ENCODE peak calls at places on chromosome 9, in six cellular contexts. One of them, this sample, is unnamed.

GRCh38 chr9:133583586-133583985 is 25.6 kb downstream of the FAM163B start:
- DNase-seq in K562: no peak
- DNase-seq in HepG2: no peak
- DNase-seq in H1: no peak
- DNase-seq in SK-N-SH: no peak
- DNase-seq in GM12878: no peak
- DNase-seq in this sample: no peak

GRCh38 chr9:87886210-87887150 is 3.8 kb downstream of the SPATA31E1 start:
- DNase-seq in K562: no peak
- DNase-seq in HepG2: no peak
- DNase-seq in H1: no peak
- DNase-seq in SK-N-SH: no peak
- DNase-seq in GM12878: no peak
- DNase-seq in this sample: no peak

GRCh38 chr9:20948703-20949102 is 82.7 kb downstream of the HACD4 start:
- DNase-seq in K562: no peak
- DNase-seq in HepG2: no peak
- DNase-seq in H1: no peak
- DNase-seq in SK-N-SH: no peak
- DNase-seq in GM12878: no peak
- DNase-seq in this sample: no peak

GRCh38 chr9:115115924-115116323 is 2.0 kb downstream of the TNC start:
- DNase-seq in K562: no peak
- DNase-seq in HepG2: no peak
- DNase-seq in H1: no peak
- DNase-seq in SK-N-SH: no peak
- DNase-seq in GM12878: no peak
- DNase-seq in this sample: no peak

GRCh38 chr9:14652729-14653377 is 40.4 kb downstream of the ZDHHC21 start:
- DNase-seq in K562: peak; percentile 25
- DNase-seq in HepG2: peak; percentile 70
- DNase-seq in H1: no peak
- DNase-seq in SK-N-SH: peak; percentile 40
- DNase-seq in GM12878: no peak
- DNase-seq in this sample: no peak

GRCh38 chr9:105441761-105442160 is 6.1 kb upstream of the FSD1L start:
- DNase-seq in K562: no peak
- DNase-seq in HepG2: no peak
- DNase-seq in H1: no peak
- DNase-seq in SK-N-SH: no peak
- DNase-seq in GM12878: no peak
- DNase-seq in this sample: no peak

GRCh38 chr9:77462066-77462465 is 186.1 kb downstream of the GNA14 start:
- DNase-seq in K562: no peak
- DNase-seq in HepG2: no peak
- DNase-seq in H1: no peak
- DNase-seq in SK-N-SH: no peak
- DNase-seq in GM12878: no peak
- DNase-seq in this sample: no peak

GRCh38 chr9:2809692-2810423 is 34.0 kb downstream of the PUM3 start:
- DNase-seq in K562: no peak
- DNase-seq in HepG2: peak; percentile 89
- DNase-seq in H1: no peak
- DNase-seq in SK-N-SH: no peak
- DNase-seq in GM12878: no peak
- DNase-seq in this sample: no peak

GRCh38 chr9:3962467-3962866 is 337.4 kb downstream of the GLIS3 start:
- DNase-seq in K562: no peak
- DNase-seq in HepG2: peak; percentile 80
- DNase-seq in H1: no peak
- DNase-seq in SK-N-SH: no peak
- DNase-seq in GM12878: no peak
- DNase-seq in this sample: no peak

GRCh38 chr9:101421653-101422065 is 13.9 kb downstream of the ALDOB start:
- DNase-seq in K562: no peak
- DNase-seq in HepG2: peak; percentile 98
- DNase-seq in H1: no peak
- DNase-seq in SK-N-SH: no peak
- DNase-seq in GM12878: no peak
- DNase-seq in this sample: no peak

GRCh38 chr9:76751011-76751410 is 13.2 kb upstream of the PCA3 start:
- DNase-seq in K562: no peak
- DNase-seq in HepG2: no peak
- DNase-seq in H1: no peak
- DNase-seq in SK-N-SH: no peak
- DNase-seq in GM12878: no peak
- DNase-seq in this sample: no peak

GRCh38 chr9:69157751-69158466 is 16.2 kb upstream of the TJP2 start:
- DNase-seq in K562: no peak
- DNase-seq in HepG2: no peak
- DNase-seq in H1: no peak
- DNase-seq in SK-N-SH: no peak
- DNase-seq in GM12878: no peak
- DNase-seq in this sample: no peak

GRCh38 chr9:13083973-13084528 is 195.4 kb downstream of the MPDZ start:
- DNase-seq in K562: no peak
- DNase-seq in HepG2: no peak
- DNase-seq in H1: no peak
- DNase-seq in SK-N-SH: no peak
- DNase-seq in GM12878: no peak
- DNase-seq in this sample: no peak

GRCh38 chr9:114889802-114890224 is 40.6 kb downstream of the TNFSF8 start:
- DNase-seq in K562: no peak
- DNase-seq in HepG2: no peak
- DNase-seq in H1: no peak
- DNase-seq in SK-N-SH: no peak
- DNase-seq in GM12878: no peak
- DNase-seq in this sample: no peak

GRCh38 chr9:89687216-89687615 is 82.4 kb downstream of the GADD45G start:
- DNase-seq in K562: no peak
- DNase-seq in HepG2: no peak
- DNase-seq in H1: no peak
- DNase-seq in SK-N-SH: no peak
- DNase-seq in GM12878: no peak
- DNase-seq in this sample: no peak

GRCh38 chr9:114469091-114469853 is 36.0 kb downstream of the WHRN start:
- DNase-seq in K562: no peak
- DNase-seq in HepG2: no peak
- DNase-seq in H1: no peak
- DNase-seq in SK-N-SH: no peak
- DNase-seq in GM12878: no peak
- DNase-seq in this sample: no peak

GRCh38 chr9:125126019-125126746 is 17.1 kb downstream of the SCAI start:
- DNase-seq in K562: peak; percentile 73
- DNase-seq in HepG2: no peak
- DNase-seq in H1: peak; percentile 33
- DNase-seq in SK-N-SH: peak; percentile 56
- DNase-seq in GM12878: peak; percentile 50
- DNase-seq in this sample: peak; percentile 93

GRCh38 chr9:126235350-126235740 is 91.3 kb upstream of the MVB12B start:
- DNase-seq in K562: no peak
- DNase-seq in HepG2: no peak
- DNase-seq in H1: no peak
- DNase-seq in SK-N-SH: peak; percentile 39
- DNase-seq in GM12878: no peak
- DNase-seq in this sample: no peak

DNA sequence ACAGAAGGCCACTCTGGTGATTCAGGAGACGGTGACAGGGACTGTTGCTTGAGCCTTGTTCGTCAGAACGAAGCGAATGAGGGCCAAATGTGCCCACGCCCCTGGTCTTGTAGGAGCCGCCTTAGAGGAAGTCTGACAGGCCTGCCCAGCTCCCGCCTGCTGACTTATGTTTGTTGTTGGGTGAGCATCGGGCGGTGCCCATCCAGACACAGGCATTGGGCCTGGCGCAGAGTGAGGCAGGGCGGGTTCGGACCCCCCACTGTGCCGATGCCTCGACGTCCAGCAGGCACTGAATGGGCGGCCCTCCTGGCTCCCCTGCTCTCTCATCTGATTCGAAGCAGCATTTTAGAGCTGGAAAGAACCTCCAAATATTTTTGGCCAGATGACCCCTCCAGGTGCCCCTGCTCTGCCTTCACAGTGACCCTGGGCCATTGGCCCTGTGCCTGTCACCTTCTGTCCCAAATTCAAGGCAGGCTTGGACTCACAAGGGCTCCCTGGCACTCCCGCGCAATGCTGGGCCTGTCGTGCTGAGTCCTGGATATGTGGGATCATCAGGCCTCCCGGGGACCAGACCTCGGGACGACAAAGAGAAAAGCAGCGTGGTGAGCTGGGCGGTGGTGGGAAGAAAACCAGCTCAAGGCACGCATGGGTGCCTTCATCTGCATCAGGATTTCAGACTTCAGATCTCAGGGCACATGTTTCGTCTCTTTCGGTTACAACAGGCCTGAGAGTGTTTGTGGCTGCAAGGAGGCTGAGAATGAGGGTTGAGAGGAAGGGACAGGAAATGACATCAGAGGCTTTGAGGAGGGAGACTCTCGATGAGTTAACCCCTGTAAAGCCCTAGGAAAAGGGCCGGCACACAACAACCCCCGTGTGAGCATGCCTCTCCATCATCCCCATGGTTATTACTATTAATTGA is 37.1 kb upstream of the OLFM1 start:
- DNase-seq in K562: no peak
- DNase-seq in HepG2: no peak
- DNase-seq in H1: no peak
- DNase-seq in SK-N-SH: no peak
- DNase-seq in GM12878: peak; percentile 13
- DNase-seq in this sample: no peak
- TF ChIP-seq GABPA in K562: no peak
- TF ChIP-seq GABPA in HepG2: no peak
- TF ChIP-seq GABPA in H1: no peak
- TF ChIP-seq GABPA in SK-N-SH: no peak
- TF ChIP-seq GABPA in GM12878: no peak
- TF ChIP-seq GABPA in this sample: no peak

DNA sequence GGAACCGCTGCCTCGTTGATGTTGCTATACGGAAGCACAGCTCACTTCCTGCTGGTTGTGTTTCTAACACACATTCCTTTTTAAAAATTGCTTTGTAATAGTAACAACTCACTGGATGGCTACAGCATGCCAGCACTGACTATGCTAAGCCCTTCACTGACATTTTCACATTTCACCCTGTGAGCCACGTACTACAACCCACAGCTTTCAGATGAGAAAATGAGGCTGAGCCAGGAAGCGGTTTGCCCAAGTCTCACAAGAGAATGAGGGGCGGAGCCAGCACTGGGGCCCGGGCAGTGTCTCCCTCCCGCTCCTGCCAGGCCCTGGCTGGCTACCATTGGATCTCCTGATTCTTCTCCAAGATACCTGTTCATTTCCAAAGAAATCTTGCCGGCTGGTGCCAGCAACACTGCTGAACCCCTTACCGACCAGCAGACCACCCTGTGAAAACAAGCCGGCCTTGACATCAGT is 38.3 kb downstream of the FAM78A start:
- DNase-seq in K562: peak; percentile 58
- DNase-seq in HepG2: no peak
- DNase-seq in H1: peak; percentile 79
- DNase-seq in SK-N-SH: no peak
- DNase-seq in GM12878: peak; percentile 76
- DNase-seq in this sample: no peak
- TF ChIP-seq POLR2AphosphoS5 in K562: no peak
- TF ChIP-seq POLR2AphosphoS5 in HepG2: no peak
- TF ChIP-seq POLR2AphosphoS5 in H1: no peak
- TF ChIP-seq POLR2AphosphoS5 in SK-N-SH: no peak
- TF ChIP-seq POLR2AphosphoS5 in GM12878: peak; percentile 95
- TF ChIP-seq POLR2AphosphoS5 in this sample: peak; percentile 53

DNA sequence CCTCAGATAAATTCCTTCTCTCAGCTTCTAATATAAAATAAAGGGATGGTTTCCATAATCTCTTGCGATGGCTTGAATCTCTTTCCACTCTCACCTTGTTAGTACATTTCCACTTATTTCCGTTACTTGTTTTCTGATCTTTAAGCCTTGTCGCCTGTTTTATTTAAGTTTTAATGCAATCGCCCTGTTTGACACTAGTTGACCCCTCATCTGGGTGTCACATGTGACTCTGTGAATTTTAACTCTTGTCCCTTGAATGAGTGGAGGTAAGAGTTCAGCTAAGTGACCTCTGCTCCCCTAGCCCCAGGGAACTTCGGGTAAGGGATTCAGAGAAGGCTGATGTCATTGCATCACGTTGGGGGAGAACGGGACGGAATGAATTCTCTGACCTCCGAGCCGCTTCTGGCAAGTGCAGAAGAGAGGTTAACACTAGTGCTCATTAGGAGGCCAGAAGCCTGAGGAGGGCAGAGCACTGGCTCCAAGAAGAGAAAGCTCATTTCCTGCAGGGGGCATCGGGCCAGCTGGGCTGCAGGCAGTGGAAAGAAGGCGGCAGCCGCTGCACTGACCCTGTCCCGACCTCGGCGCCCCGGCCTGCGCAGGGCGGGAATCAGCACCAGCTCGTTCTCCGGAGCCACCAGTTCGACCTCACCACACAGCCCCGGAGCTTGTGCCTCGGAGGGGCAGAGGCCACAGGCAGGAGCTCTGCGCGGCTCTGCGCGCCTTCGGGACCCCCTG is 569 bp downstream of the HINT2 start:
- DNase-seq in K562: peak; percentile 77
- DNase-seq in HepG2: peak; percentile 84
- DNase-seq in H1: no peak
- DNase-seq in SK-N-SH: peak; percentile 69
- DNase-seq in GM12878: no peak
- DNase-seq in this sample: no peak
- TF ChIP-seq GABPA in K562: peak; percentile 5
- TF ChIP-seq GABPA in HepG2: no peak
- TF ChIP-seq GABPA in H1: no peak
- TF ChIP-seq GABPA in SK-N-SH: no peak
- TF ChIP-seq GABPA in GM12878: peak; percentile 2
- TF ChIP-seq GABPA in this sample: no peak

GRCh38 chr9:130710822-130711352 is 17.3 kb downstream of the EXOSC2 start:
- DNase-seq in K562: no peak
- DNase-seq in HepG2: no peak
- DNase-seq in H1: no peak
- DNase-seq in SK-N-SH: no peak
- DNase-seq in GM12878: no peak
- DNase-seq in this sample: no peak

GRCh38 chr9:130713286-130713975 is 19.9 kb downstream of the EXOSC2 start:
- DNase-seq in K562: peak; percentile 37
- DNase-seq in HepG2: no peak
- DNase-seq in H1: no peak
- DNase-seq in SK-N-SH: no peak
- DNase-seq in GM12878: no peak
- DNase-seq in this sample: no peak

GRCh38 chr9:130712564-130713285 is 19.1 kb downstream of the EXOSC2 start:
- DNase-seq in K562: peak; percentile 99
- DNase-seq in HepG2: peak; percentile 95
- DNase-seq in H1: peak; percentile 95
- DNase-seq in SK-N-SH: peak; percentile 96
- DNase-seq in GM12878: peak; percentile 91
- DNase-seq in this sample: peak; percentile 94

GRCh38 chr9:130714586-130715110 is 21.1 kb downstream of the EXOSC2 start:
- DNase-seq in K562: no peak
- DNase-seq in HepG2: no peak
- DNase-seq in H1: no peak
- DNase-seq in SK-N-SH: no peak
- DNase-seq in GM12878: no peak
- DNase-seq in this sample: no peak

DNA sequence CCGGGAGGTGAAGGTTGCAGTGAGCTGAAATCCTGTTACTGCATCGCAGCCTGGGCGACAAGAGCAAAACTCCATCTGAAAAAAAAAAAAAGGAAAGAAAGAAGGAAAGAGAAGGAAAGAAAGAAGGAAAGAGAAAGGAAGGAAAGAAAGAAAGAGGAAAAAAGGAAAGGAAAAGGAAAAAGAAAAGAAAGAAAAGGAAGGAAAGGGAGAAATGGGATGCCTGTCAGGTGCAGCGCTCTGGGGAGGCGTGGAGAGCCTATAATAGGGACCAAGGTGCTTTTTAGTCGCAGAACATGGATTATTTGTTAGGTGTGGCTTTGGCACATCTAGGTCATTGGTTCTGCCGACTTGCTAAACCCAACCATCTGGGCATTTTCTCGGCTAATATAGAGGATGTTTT is 17.9 kb downstream of the EXOSC2 start:
- DNase-seq in K562: no peak
- DNase-seq in HepG2: no peak
- DNase-seq in H1: no peak
- DNase-seq in SK-N-SH: no peak
- DNase-seq in GM12878: no peak
- DNase-seq in this sample: no peak
- TF ChIP-seq POLR2AphosphoS5 in K562: no peak
- TF ChIP-seq POLR2AphosphoS5 in HepG2: no peak
- TF ChIP-seq POLR2AphosphoS5 in H1: no peak
- TF ChIP-seq POLR2AphosphoS5 in SK-N-SH: no peak
- TF ChIP-seq POLR2AphosphoS5 in GM12878: no peak
- TF ChIP-seq POLR2AphosphoS5 in this sample: no peak